ENCODE peak calls at places on chromosomes 3 and 15, in nine cellular contexts. P, K, O, Q, X, C, I, T and F are unnamed samples.

GRCh38 chr15:71687902-71688508 is 122.3 kb upstream of the NR2E3 start:
- DNase-seq in P (no peak), C (no peak), T (no peak), X (peak), O (no peak), I (peak), K (peak), Q (no peak), F (no peak)

GRCh38 chr3:105944281-105944680 is 75.5 kb upstream of the CBLB start:
- DNase-seq in I (peak), C (no peak), K (peak), X (peak), P (no peak), Q (no peak), O (peak), T (peak), F (no peak)

GRCh38 chr3:139836656-139837464 is 98.1 kb upstream of the CLSTN2 start:
- DNase-seq in P (no peak), X (no peak), C (no peak), T (no peak), Q (no peak), K (no peak), I (no peak), O (no peak), F (no peak)

GRCh38 chr3:173253471-173253870 is 112.4 kb upstream of the SPATA16 start:
- DNase-seq in C (no peak), X (no peak), O (no peak), I (no peak), Q (no peak), K (no peak), P (no peak), T (no peak), F (no peak)

GRCh38 chr3:15329058-15330005 is 3.1 kb downstream of the SH3BP5 start:
- DNase-seq in X (no peak), K (no peak), C (no peak), P (no peak), O (no peak), T (no peak), Q (no peak), I (no peak), F (no peak)

GRCh38 chr15:38217788-38218609 is 34.6 kb upstream of the SPRED1 start:
- DNase-seq in P (no peak), I (peak), C (peak), O (no peak), Q (no peak), X (peak), T (no peak), K (peak), F (no peak)

GRCh38 chr15:83066034-83066760 is 855 bp downstream of the BTBD1 start:
- DNase-seq in O (no peak), K (no peak), C (no peak), P (no peak), Q (no peak), T (no peak), I (no peak), X (no peak), F (no peak)

GRCh38 chr3:123723527-123724168 is 138.8 kb upstream of the HACD2 start:
- DNase-seq in P (peak), I (peak), X (peak), C (peak), Q (peak), O (peak), T (peak), K (peak), F (peak)

GRCh38 chr3:16148783-16149182 is 25.7 kb upstream of the GALNT15 start:
- DNase-seq in I (peak), Q (peak), C (no peak), P (no peak), X (peak), O (peak), T (peak), K (peak), F (peak)

GRCh38 chr3:69948246-69948862 is 51.2 kb upstream of the SAMMSON start:
- DNase-seq in C (peak), Q (peak), X (peak), I (peak), P (no peak), K (peak), T (peak), O (peak), F (no peak)

GRCh38 chr3:195150194-195151118 is 120.5 kb downstream of the XXYLT1 start:
- DNase-seq in X (peak), P (peak), I (peak), T (peak), C (no peak), O (no peak), Q (no peak), K (peak), F (peak)

GRCh38 chr3:71425491-71426071 is 157.9 kb downstream of the FOXP1 start:
- DNase-seq in Q (no peak), O (peak), I (peak), C (no peak), P (no peak), T (peak), X (no peak), K (peak), F (no peak)

GRCh38 chr3:30511524-30512278 is 94.7 kb upstream of the TGFBR2 start:
- DNase-seq in O (peak), X (peak), K (peak), P (no peak), T (peak), C (peak), I (peak), Q (no peak), F (peak)

GRCh38 chr15:42695527-42696071 is 41.3 kb downstream of the CDAN1 start:
- DNase-seq in K (no peak), Q (peak), O (no peak), C (no peak), X (no peak), I (no peak), P (no peak), T (no peak), F (no peak)

GRCh38 chr3:59919581-59919980 is 869.8 kb upstream of the CFAP20DC start:
- DNase-seq in O (no peak), K (no peak), C (no peak), P (no peak), I (no peak), T (no peak), Q (no peak), X (no peak), F (no peak)

GRCh38 chr3:58059349-58060321 is 51.4 kb downstream of the FLNB start:
- DNase-seq in I (peak), X (peak), O (peak), Q (no peak), K (no peak), T (peak), P (no peak), C (no peak), F (peak)

GRCh38 chr3:189275182-189275581 is 103.4 kb downstream of the TPRG1 start:
- DNase-seq in K (no peak), O (no peak), X (no peak), I (no peak), P (no peak), Q (no peak), T (no peak), C (no peak), F (no peak)

GRCh38 chr3:45026038-45026437 is at the start of gene CLEC3B:
- DNase-seq in O (peak), C (no peak), Q (peak), K (no peak), X (peak), I (peak), T (peak), P (no peak), F (peak)

GRCh38 chr3:128573707-128574162 is 76.9 kb downstream of the RPN1 start:
- DNase-seq in T (no peak), C (no peak), P (no peak), O (no peak), X (no peak), K (no peak), I (no peak), Q (no peak), F (peak)

GRCh38 chr3:17733768-17734167 is 8.7 kb downstream of the TBC1D5 start:
- DNase-seq in X (no peak), K (no peak), I (no peak), T (no peak), O (no peak), Q (no peak), C (no peak), P (no peak), F (no peak)

GRCh38 chr15:88627463-88627862 is 6.3 kb downstream of the AEN start:
- DNase-seq in X (no peak), T (no peak), K (peak), C (no peak), Q (no peak), P (no peak), I (no peak), O (no peak), F (no peak)

GRCh38 chr15:96336643-96337353 is 6.3 kb downstream of the NR2F2 start:
- DNase-seq in Q (no peak), I (peak), X (peak), P (no peak), K (no peak), T (no peak), C (no peak), O (no peak), F (no peak)

GRCh38 chr3:71101014-71101413 is 482.5 kb downstream of the FOXP1 start:
- DNase-seq in Q (no peak), X (peak), I (peak), P (no peak), C (peak), O (peak), K (peak), T (peak), F (no peak)

GRCh38 chr15:46442196-46442595 is 807.4 kb downstream of the SQOR start:
- DNase-seq in K (no peak), X (peak), O (peak), C (no peak), Q (no peak), I (peak), P (no peak), T (no peak), F (no peak)

GRCh38 chr3:55327131-55327920 is 159.8 kb downstream of the WNT5A start:
- DNase-seq in I (peak), O (peak), C (no peak), K (no peak), Q (no peak), X (no peak), P (no peak), T (peak), F (no peak)